ENCODE peak calls at places on chromosomes 7 and 10, in seven cellular contexts. M is mammary epithelial cell, G is cardiac muscle cell, X is fibroblast of pulmonary artery, T is NB4, F is keratinocyte, D is AG09309. N is an unnamed sample.

GRCh38 chr7:133364959-133365680 is 112.2 kb downstream of the EXOC4 start:
- DNase-seq in X (peak; percentile 81), T (peak; percentile 25), D (no peak), M (no peak), F (no peak), G (peak; percentile 67), N (peak; percentile 23)

GRCh38 chr7:128398016-128398840 is 11.6 kb downstream of the IMPDH1 start:
- DNase-seq in X (peak; percentile 55), M (no peak), F (no peak), T (peak; percentile 54), G (peak; percentile 60), D (no peak), N (no peak)

GRCh38 chr10:12549297-12549696 is 199.9 kb downstream of the CAMK1D start:
- DNase-seq in M (no peak), G (no peak), X (no peak), F (no peak), D (no peak), T (no peak), N (no peak)

GRCh38 chr7:147535619-147536200 is 1054.9 kb upstream of the C7orf33 start:
- DNase-seq in X (peak; percentile 57), M (peak; percentile 8), F (no peak), G (peak; percentile 50), T (no peak), D (peak; percentile 45), N (no peak)

GRCh38 chr7:2110586-2111396 is 122.0 kb downstream of the MAD1L1 start:
- DNase-seq in M (no peak), X (no peak), G (peak; percentile 16), T (no peak), D (no peak), F (no peak), N (no peak)

GRCh38 chr10:21441625-21442024 is 83.9 kb downstream of the SKIDA1 start:
- DNase-seq in T (no peak), F (no peak), M (no peak), X (no peak), G (no peak), D (no peak), N (no peak)

GRCh38 chr10:127556911-127557310 is 7.8 kb downstream of the NPS start:
- DNase-seq in D (no peak), T (peak; percentile 9), F (no peak), M (peak; percentile 6), G (no peak), X (no peak), N (no peak)

GRCh38 chr10:104802941-104803340 is 161.9 kb downstream of the SORCS3 start:
- DNase-seq in G (no peak), F (no peak), X (no peak), M (no peak), D (no peak), T (no peak), N (no peak)

GRCh38 chr7:156038345-156038744 is 226.1 kb upstream of the SHH start:
- DNase-seq in T (no peak), M (no peak), F (no peak), X (no peak), D (no peak), G (no peak), N (no peak)

DNA sequence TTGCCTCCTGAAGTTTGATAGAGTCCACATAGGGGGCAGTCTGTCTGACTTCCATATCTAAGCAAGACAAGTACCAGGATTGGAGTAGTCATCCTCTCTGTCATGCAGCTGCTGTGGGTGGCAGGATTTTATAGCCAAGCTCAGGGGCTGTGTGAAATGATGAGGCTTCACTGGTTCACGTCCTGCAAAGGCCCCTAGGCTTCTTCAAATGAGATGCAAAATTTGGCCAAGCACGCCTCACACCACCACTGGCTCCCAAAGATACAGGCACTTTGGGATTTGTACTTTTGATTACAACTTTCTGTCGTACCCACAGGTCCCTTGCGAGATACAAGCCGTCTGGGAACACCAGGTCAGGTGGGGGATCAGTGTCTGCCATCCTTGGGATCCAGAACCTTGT is 67.1 kb downstream of the WDFY4 start:
- DNase-seq in G (no peak), T (no peak), D (no peak), M (no peak), X (no peak), F (no peak), N (no peak)
- TF ChIP-seq CTCF in G (no peak), T (no peak), D (no peak), M (no peak), X (no peak), F (no peak), N (no peak)

GRCh38 chr7:149715476-149715875 is 57.9 kb downstream of the ZNF467 start:
- DNase-seq in D (no peak), F (no peak), M (no peak), G (no peak), T (no peak), X (no peak), N (no peak)

GRCh38 chr7:149716932-149717307 is 56.5 kb downstream of the ZNF467 start:
- DNase-seq in T (no peak), F (no peak), X (no peak), G (no peak), D (no peak), M (peak; percentile 20), N (no peak)

GRCh38 chr7:149717481-149717880 is 55.9 kb downstream of the ZNF467 start:
- DNase-seq in T (no peak), F (no peak), M (no peak), D (no peak), X (no peak), G (no peak), N (no peak)

GRCh38 chr7:149714910-149715471 is 58.4 kb downstream of the ZNF467 start:
- DNase-seq in G (peak; percentile 21), T (no peak), X (no peak), F (no peak), M (peak; percentile 48), D (no peak), N (no peak)

DNA sequence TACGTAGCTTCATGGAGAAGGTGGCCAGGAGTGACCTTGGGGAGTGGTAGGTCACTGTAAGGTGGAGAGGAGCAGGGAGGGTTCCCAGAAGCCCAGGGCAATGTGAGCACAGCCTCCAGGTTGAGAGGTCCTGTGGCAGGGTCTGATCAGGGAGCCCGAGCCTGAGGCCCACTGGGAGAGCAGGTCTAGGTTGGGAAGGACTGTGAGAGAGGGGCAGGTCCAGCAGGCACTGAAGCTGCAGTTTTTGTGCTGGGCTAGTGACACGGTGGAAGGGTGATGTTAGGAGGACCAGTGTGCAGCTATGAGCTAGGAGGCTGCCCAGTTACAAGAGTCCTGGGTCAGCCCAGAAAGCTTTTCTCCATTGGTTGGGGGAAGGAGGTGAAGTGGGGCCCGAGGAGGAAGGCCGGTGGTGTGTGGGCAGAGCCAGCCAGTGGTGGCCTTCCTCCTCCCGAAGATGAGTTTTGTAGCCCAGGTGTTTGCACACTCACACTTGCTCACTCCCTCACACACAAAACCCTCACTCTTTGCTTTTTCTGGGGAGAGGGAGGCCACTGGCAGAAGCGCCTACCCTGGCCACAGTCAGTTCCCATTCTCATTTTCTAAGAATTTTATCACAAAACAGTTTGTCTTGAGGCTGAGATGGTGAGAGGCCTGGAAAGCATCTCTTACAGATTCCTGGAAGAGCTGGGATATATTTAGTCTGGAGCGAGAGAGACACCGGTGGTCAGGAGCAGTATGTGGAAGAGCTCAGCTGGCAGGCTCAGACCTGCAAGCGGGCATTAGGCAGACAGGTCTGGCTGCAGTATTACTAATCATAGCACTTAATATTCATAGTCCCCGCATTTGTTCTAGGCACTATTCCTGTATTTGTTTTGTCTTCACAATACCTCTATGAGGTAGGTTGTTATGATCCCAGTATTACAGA is 57.1 kb downstream of the ZNF467 start:
- DNase-seq in F (peak; percentile 62), D (no peak), G (no peak), X (no peak), M (peak; percentile 79), T (no peak), N (no peak)
- H3K4me3 ChIP-seq in F (peak overlapping the region; percentile 84), D (no peak overlapping the region), G (peak overlapping the region; percentile 68), X (peak overlapping the region; percentile 70), M (peak overlapping the region; percentile 80), T (peak overlapping the region; percentile 59), N (peak overlapping the region; percentile 69)

GRCh38 chr7:19772858-19773337 is 519 bp downstream of the TMEM196 start:
- DNase-seq in D (no peak), G (peak; percentile 54), X (peak; percentile 42), T (no peak), F (no peak), M (peak; percentile 41), N (peak; percentile 36)
- TF ChIP-seq CTCF in D (no peak), G (no peak), X (no peak), T (no peak), F (no peak), M (no peak), N (no peak)

GRCh38 chr10:125158528-125159485 is 1.6 kb downstream of the CTBP2 start:
- DNase-seq in G (peak; percentile 60), F (no peak), D (no peak), M (peak; percentile 56), X (peak; percentile 55), T (peak; percentile 67), N (no peak)
- H3K4me3 ChIP-seq in G (peak overlapping the region; percentile 97), F (peak overlapping the region; percentile 91), D (peak overlapping the region; percentile 65), M (peak overlapping the region; percentile 84), X (peak overlapping the region; percentile 74), T (peak overlapping the region; percentile 81), N (peak overlapping the region; percentile 62)

GRCh38 chr10:84783386-84783785 is 455.0 kb downstream of the CCSER2 start:
- DNase-seq in F (no peak), X (peak; percentile 12), G (peak; percentile 11), T (peak; percentile 50), D (no peak), M (peak; percentile 24), N (peak; percentile 40)
- TF ChIP-seq CTCF in F (peak; percentile 59), X (peak; percentile 44), G (peak; percentile 34), T (peak; percentile 72), D (peak; percentile 22), M (peak; percentile 82), N (peak; percentile 81)

GRCh38 chr7:4714767-4715384 is 32.8 kb downstream of the FOXK1 start:
- DNase-seq in G (no peak), D (no peak), T (peak; percentile 74), M (no peak), X (no peak), F (no peak), N (no peak)
- H3K4me3 ChIP-seq in G (no peak overlapping the region), D (no peak overlapping the region), T (peak overlapping the region; percentile 63), M (peak overlapping the region; percentile 24), X (peak overlapping the region; percentile 22), F (no peak overlapping the region), N (peak overlapping the region; percentile 16)

N was measured in astrocyte of the cerebellum.